ENCODE peak calls at places on chromosomes 1 and 21, in seven cellular contexts. J is Panc1, B is heart left ventricle, N is pancreas, Z is fibroblast of mammary gland, E is PC-3, M is suprapubic skin. H is an unnamed sample.

GRCh38 chr1:225834417-225835329 is 24.7 kb downstream of the EPHX1 start:
- DNase-seq in M (no peak), Z (peak), N (no peak), E (no peak), J (no peak), B (peak), H (no peak)

GRCh38 chr1:26771643-26772321 is 16.0 kb upstream of the PIGV start:
- DNase-seq in J (peak), Z (peak), B (no peak), N (no peak), E (peak), M (no peak), H (no peak)

GRCh38 chr1:31855038-31855845 is 39.4 kb upstream of the SPOCD1 start:
- DNase-seq in B (no peak), Z (peak), M (no peak), J (no peak), N (no peak), E (peak), H (no peak)

GRCh38 chr1:76944942-76945341 is 77.7 kb downstream of the ST6GALNAC5 start:
- DNase-seq in M (no peak), N (no peak), E (no peak), J (no peak), B (no peak), Z (no peak), H (no peak)

GRCh38 chr1:232634086-232634485 is 4.2 kb upstream of the SIPA1L2 start:
- DNase-seq in M (no peak), E (no peak), B (no peak), Z (no peak), N (no peak), J (no peak), H (no peak)

GRCh38 chr1:38095337-38096030 is 48.9 kb upstream of the POU3F1 start:
- DNase-seq in E (no peak), M (no peak), J (no peak), B (no peak), Z (no peak), N (no peak), H (peak)

GRCh38 chr1:222709700-222710153 is 2.6 kb downstream of the AIDA start:
- DNase-seq in E (no peak), M (no peak), Z (no peak), B (no peak), J (no peak), N (no peak), H (no peak)

GRCh38 chr21:19609611-19610010 is 1206.0 kb upstream of the TMPRSS15 start:
- DNase-seq in N (no peak), B (no peak), J (no peak), Z (peak), M (no peak), E (peak), H (no peak)

GRCh38 chr1:204891860-204892259 is 21.2 kb downstream of the NFASC start:
- DNase-seq in J (no peak), B (no peak), Z (no peak), E (no peak), M (no peak), N (no peak), H (no peak)

GRCh38 chr1:53957231-53957818 is 11.2 kb downstream of the LRRC42 start:
- DNase-seq in N (no peak), B (no peak), E (peak), Z (no peak), J (no peak), M (no peak), H (no peak)

GRCh38 chr1:86948212-86948611 is 33.8 kb downstream of the HS2ST1 start:
- DNase-seq in B (peak), N (no peak), J (no peak), M (no peak), Z (no peak), E (no peak), H (no peak)

GRCh38 chr1:9181990-9182783 is 52.4 kb upstream of the H6PD start:
- DNase-seq in E (peak), Z (peak), M (peak), B (peak), J (no peak), N (peak), H (no peak)

GRCh38 chr1:71589005-71589404 is 508.2 kb upstream of the ZRANB2 start:
- DNase-seq in N (no peak), M (no peak), J (no peak), E (no peak), Z (no peak), B (no peak), H (no peak)

GRCh38 chr1:71592646-71593274 is 511.9 kb upstream of the ZRANB2 start:
- DNase-seq in E (no peak), J (no peak), M (no peak), Z (no peak), B (no peak), N (no peak), H (no peak)

GRCh38 chr1:71587961-71588360 is 507.1 kb upstream of the ZRANB2 start:
- DNase-seq in E (peak), M (no peak), B (no peak), Z (peak), N (no peak), J (no peak), H (no peak)

DNA sequence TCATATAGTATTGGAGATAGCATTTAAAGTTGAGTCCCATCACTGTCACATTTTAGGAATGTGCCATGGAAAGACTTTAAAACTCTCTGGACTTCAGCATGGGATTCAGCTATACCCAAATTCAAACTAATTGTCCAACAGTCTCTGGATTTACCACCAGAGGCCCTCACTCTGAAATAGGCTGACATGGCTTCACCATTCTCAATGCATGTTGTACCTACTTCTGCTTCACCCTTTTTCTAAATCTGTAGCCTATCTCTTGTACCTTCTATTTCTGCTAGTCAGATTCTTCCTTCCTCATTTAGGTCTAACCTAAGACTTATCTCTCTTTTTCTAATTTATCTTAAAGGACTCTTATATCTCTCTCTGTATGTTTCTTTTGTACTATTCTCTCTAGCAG is 512.7 kb upstream of the ZRANB2 start:
- DNase-seq in Z (peak), J (no peak), M (no peak), B (no peak), N (no peak), E (peak), H (no peak)
- TF ChIP-seq CTCF in Z (peak), J (no peak), M (no peak), B (no peak), N (no peak), E (peak), H (peak)

DNA sequence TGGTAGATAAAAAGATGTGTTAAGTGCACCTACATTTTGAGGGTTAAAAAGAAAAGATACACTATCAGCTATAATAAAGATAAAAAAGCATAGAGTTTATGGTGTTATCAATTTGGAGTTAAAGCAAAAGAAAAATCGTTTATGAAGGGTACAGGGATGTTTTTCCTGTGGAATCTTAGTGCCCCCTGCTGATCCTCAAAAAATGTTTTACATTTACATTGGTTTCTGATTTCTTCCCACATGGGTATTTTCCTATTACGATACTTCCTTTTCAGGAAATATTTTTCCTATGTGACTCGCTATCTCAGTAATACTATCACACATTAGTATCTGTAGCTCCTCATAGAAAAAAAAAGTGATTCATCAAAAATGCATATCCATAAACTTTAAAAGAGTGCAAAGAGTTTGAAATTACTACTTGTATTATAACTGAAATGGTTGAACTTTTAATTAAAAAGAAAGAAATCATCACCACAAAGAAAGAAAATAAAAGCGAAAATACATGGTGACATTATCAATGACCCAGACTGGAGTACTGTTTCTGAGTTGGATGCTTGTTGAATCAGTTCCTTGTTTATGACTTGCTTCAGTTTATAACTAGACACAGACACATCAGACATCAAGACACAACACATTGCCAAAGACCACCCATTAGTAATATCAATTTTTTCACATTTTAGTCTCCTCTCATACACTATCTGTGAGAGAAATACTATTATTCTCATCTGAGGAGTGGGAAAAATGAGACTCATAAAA is 293.2 kb downstream of the MRPL39 start:
- DNase-seq in Z (peak), J (no peak), B (no peak), E (peak), N (no peak), M (no peak), H (no peak)
- TF ChIP-seq CTCF in Z (peak), J (no peak), B (peak), E (peak), N (no peak), M (no peak), H (peak)

DNA sequence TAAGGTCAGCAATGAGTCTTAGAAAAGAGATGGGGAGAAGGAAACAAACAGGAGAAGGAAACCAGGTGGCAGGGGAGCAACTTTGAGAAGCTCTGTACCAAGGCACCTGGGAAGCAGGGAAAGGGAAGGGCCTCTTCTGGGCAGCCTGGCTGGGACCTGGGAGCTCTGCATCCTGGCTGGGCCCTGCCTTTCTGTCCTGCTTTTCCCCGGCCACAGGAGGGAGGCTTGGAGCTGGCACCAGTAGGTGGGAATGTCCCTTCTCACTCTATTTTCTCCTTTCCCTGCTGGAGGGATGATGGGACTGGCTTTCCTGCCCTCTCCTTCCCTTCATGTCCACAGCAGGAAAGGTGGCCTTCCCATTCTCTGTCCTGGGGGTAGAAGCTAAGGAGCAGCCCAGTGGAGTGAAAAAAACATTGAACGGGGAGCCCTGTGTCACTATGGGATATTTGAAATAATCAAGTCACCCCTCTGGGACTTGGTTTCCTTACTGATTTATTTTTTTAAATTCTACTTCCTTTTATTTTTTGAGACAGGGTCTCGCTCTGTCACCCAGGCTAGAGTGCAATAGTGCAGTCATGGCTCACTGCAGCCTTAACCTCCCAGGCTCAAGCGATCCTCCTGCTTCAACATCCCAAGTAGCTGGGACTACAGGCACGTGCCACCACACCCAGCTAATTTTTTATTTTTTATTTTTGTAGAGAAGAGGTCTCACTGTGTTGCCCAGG is 5.1 kb upstream of the NES start:
- DNase-seq in M (no peak), N (no peak), E (no peak), J (no peak), B (no peak), Z (no peak), H (no peak)
- TF ChIP-seq CTCF in M (no peak), N (no peak), E (peak), J (peak), B (no peak), Z (no peak), H (peak)

GRCh38 chr1:1621173-1621661 is 5.9 kb downstream of the MIB2 start:
- DNase-seq in B (no peak), M (no peak), J (no peak), E (no peak), Z (no peak), N (peak), H (no peak)

GRCh38 chr1:1621682-1622577 is 6.6 kb downstream of the MIB2 start:
- DNase-seq in J (no peak), N (peak), M (peak), E (no peak), Z (peak), B (no peak), H (no peak)

GRCh38 chr1:1620433-1621139 is 5.3 kb downstream of the MIB2 start:
- DNase-seq in M (peak), J (no peak), E (no peak), B (peak), Z (no peak), N (peak), H (no peak)

GRCh38 chr1:1618396-1619068 is 3.2 kb downstream of the MIB2 start:
- DNase-seq in B (peak), M (peak), N (peak), Z (no peak), J (no peak), E (no peak), H (no peak)

GRCh38 chr1:1619917-1620361 is 4.6 kb downstream of the MIB2 start:
- DNase-seq in Z (no peak), J (no peak), M (peak), E (peak), B (peak), N (peak), H (no peak)
- TF ChIP-seq CTCF in Z (peak), J (peak), M (no peak), E (peak), B (peak), N (no peak), H (peak)

DNA sequence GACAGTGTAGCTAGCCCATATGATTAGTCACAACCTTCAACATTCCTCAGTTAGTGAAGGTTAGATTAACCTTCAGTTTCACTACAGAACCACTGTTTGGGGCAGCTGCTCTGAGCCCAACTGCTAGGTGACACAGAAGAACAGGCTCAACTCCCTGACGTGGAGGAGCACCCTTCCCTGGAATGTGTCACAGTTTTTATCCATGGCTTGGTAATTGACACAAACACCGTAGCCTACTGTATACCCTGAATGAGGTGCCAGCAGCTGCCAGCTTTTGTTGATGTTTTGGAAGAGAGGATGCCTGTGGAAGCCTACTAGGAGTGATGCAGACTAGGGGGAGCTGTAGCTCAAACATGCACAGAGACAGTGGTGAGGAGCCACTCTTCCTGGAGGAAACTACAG is 56.6 kb upstream of the CR2 start:
- DNase-seq in N (no peak), B (no peak), M (no peak), J (no peak), Z (no peak), E (peak), H (no peak)
- TF ChIP-seq CTCF in N (no peak), B (no peak), M (no peak), J (peak), Z (peak), E (peak), H (no peak)

GRCh38 chr21:43619344-43619743 is 39.9 kb downstream of the HSF2BP start:
- DNase-seq in B (no peak), M (no peak), Z (no peak), E (no peak), N (no peak), J (no peak), H (no peak)

GRCh38 chr21:43622796-43623195 is 36.5 kb downstream of the HSF2BP start:
- DNase-seq in N (no peak), B (no peak), Z (no peak), J (no peak), M (no peak), E (no peak), H (no peak)

GRCh38 chr21:43623588-43623987 is 35.7 kb downstream of the HSF2BP start:
- DNase-seq in J (no peak), E (no peak), Z (no peak), N (no peak), B (no peak), M (no peak), H (no peak)

GRCh38 chr21:43618940-43619339 is 40.3 kb downstream of the HSF2BP start:
- DNase-seq in N (no peak), Z (no peak), M (no peak), B (no peak), E (peak), J (no peak), H (no peak)

GRCh38 chr21:43619856-43620255 is 39.4 kb downstream of the HSF2BP start:
- DNase-seq in J (no peak), B (no peak), Z (no peak), M (no peak), E (peak), N (no peak), H (no peak)
- TF ChIP-seq CTCF in J (peak), B (no peak), Z (peak), M (no peak), E (peak), N (no peak), H (peak)

H was measured in chondrocyte.